ENCODE peak calls at places on chromosomes 16 and 17, in four cellular contexts. Q, Z, J and T are unnamed samples.

GRCh38 chr16:16073884-16074781 is 124.7 kb downstream of the ABCC1 start:
- DNase-seq in Q (no peak), Z (peak; percentile 58), J (no peak), T (no peak)

GRCh38 chr17:73234746-73235145 is 26.9 kb downstream of the CPSF4L start:
- DNase-seq in Q (no peak), Z (no peak), J (no peak), T (no peak)

GRCh38 chr16:28291651-28292626 is at the start of gene SBK1:
- DNase-seq in Q (peak; percentile 99), Z (peak; percentile 40), J (peak; percentile 19), T (peak; percentile 97)

GRCh38 chr17:15914400-15915165 is 30.3 kb upstream of the ADORA2B start:
- DNase-seq in Q (no peak), Z (no peak), J (no peak), T (no peak)

GRCh38 chr17:77427471-77427991 is 286.8 kb downstream of the SEC14L1 start:
- DNase-seq in Q (peak; percentile 41), Z (no peak), J (no peak), T (no peak)

GRCh38 chr17:40168262-40168832 is 8.9 kb upstream of the RAPGEFL1 start:
- DNase-seq in Q (peak; percentile 44), Z (peak; percentile 77), J (peak; percentile 15), T (peak; percentile 46)

GRCh38 chr16:12271006-12271405 is 294.5 kb downstream of the SNX29 start:
- DNase-seq in Q (peak; percentile 37), Z (peak; percentile 52), J (no peak), T (peak; percentile 75)

GRCh38 chr17:81545160-81545949 is 6.8 kb downstream of the FAAP100 start:
- DNase-seq in Q (no peak), Z (no peak), J (no peak), T (no peak)

GRCh38 chr17:82113941-82114340 is 15.9 kb upstream of the FASN start:
- DNase-seq in Q (no peak), Z (no peak), J (no peak), T (no peak)

GRCh38 chr17:53979991-53980390 is 157.3 kb downstream of the KIF2B start:
- DNase-seq in Q (no peak), Z (no peak), J (no peak), T (no peak)

DNA sequence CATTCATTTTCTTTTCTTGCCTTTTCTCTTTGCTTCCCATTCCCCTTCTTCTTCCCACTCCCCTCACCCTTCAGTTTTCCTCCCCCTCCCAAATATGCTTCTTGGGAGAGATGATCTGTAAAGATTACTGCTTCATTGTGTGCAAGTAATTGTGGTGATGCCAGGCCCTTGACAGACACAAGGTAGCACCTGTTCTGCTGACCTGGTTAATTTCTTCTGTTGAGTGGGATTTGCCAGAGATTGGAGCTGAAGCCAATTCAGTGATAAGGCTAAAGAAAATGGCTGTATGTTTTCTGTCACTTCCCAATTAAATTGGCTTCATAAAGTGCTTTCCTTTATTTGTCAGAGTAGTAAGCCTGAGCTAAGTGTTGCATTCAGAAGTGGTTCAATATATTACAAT is 44.5 kb downstream of the AATF start:
- DNase-seq in Q (no peak), Z (no peak), J (no peak), T (no peak)
- TF ChIP-seq TARDBP in Q (no peak), Z (no peak), J (no peak), T (no peak)

DNA sequence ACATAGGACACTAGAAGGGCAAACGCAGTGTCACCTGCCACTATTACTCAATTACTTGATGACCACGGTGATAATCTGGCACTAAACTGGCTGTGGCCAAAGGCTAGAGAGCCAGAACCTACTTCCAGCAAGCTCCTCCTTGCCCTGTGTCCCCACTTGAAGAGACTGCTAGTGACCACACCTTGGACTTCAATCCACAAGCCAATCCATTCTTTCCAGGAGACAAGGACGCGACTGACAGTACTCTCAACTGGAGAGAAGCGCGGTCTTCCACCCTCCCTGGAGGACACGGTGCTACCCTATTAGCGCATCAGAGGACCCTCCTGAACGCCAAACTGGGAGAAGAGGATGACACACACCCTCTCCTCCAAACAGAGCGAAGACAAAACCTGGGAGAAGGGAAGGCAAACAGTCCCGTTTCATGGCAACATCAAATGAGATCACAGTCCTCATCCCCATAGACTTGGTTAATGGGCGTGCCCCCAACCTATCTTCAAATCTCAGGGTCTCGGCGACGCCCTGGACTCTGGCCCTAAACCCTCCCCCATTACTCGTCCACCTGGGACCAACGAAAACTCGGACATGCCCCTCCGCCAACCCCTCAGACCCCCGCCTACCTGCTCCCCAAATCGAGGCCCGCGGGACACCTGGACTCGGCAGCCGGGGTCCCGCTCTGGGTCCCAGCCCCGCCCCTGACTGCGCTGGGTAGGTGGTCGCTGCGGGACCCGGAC is 508 bp downstream of the FLCN start:
- DNase-seq in Q (peak; percentile 68), Z (peak; percentile 50), J (no peak), T (peak; percentile 24)
- TF ChIP-seq FOXK2 in Q (no peak), Z (no peak), J (no peak), T (no peak)

DNA sequence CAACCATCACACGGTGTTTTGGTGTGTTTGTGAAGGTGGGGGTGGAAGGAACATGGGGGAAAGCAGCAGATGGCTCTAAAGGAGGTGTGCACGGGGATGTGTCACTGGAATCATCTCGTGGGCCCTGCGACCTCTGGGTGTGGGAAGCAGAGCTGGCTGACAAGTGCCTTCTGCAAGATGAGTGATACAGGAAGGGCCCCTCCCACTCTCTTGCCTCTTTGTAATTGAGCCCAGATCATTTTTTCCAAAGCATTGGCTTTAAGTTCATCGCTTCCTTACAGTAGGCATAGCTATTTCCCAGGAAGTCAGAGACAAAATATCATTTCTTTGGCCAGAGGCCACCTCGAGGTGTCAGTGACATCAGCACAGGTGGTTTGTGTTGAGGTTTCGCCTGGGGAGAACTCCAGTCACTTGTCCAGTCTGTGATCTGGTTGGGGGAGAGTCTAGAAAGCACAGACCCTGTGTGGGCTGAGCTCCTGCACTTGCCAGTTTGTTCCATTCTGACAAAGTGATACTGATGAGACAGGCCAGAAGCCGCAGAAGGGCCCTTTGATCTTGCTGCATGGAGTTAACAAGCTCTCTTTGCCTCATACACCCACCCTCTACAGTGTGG is 20.6 kb upstream of the SNTB2 start:
- DNase-seq in Q (peak; percentile 29), Z (no peak), J (no peak), T (no peak)
- TF ChIP-seq TARDBP in Q (no peak), Z (no peak), J (no peak), T (no peak)

DNA sequence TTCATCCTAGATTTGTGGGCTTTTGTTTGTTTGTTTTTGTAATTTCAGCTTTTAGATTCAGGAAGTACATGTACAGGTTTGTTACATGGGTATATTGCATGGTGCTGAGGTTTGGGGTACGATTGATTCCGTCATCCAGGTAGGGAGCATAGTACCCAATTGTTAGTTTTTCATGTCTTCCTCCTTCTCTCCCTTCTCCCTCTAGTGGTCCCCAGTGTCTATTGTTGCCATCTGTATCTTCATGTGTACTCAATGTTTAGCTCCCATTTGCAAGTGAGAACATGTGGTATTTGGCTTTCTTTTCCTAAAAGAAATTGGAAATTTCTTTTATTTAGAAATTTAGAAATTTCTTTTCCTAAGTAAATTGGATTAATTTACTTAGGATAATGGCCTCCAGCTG is 37.1 kb upstream of the BCAS3 start:
- DNase-seq in Q (no peak), Z (peak; percentile 50), J (no peak), T (no peak)
- TF ChIP-seq FOXK2 in Q (no peak), Z (no peak), J (no peak), T (no peak)

GRCh38 chr17:67850991-67851631 is 25.8 kb downstream of the BPTF start:
- DNase-seq in Q (no peak), Z (no peak), J (no peak), T (no peak)

GRCh38 chr17:67853703-67854102 is 28.4 kb downstream of the BPTF start:
- DNase-seq in Q (no peak), Z (no peak), J (no peak), T (no peak)

GRCh38 chr17:67854378-67854777 is 29.1 kb downstream of the BPTF start:
- DNase-seq in Q (no peak), Z (no peak), J (no peak), T (no peak)

DNA sequence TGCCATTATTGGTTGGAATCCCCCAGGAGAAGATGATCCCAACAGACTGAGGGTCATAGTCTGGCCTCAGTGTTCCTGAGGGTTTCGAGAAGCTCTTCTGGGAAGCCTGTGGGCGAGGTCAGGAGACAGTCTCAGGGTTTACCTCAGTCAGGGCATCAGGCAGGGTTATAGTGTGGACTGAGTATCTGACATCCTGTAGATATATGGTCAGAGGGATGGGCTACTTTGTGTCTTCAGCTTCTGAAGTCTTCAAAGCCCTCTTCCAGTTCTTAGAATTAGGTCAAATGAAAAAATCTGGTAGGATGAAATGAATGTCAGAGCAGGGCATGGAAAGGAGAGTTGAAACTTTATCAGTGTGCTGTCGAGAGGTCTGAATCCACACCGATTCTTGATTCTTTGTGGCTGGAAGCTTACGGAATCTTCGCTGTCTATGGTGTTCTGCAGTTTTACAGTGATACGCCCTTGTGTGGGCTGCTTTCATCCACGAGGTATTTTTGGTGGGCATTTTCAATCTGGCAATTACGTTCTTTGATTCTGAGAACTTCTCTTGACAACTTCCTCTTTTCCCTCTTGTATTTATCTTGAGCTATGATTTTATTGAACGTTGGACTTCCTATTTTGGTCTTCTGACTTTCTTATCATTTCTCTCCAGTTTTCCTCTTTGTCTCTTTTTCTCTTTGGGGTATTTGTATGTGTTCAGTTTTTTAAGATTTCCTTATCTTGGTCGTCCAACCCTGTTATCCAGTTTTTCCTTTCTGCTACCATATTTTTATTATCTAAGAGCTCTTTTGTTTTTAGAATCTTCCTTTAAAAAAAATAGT is 30.4 kb downstream of the BPTF start:
- DNase-seq in Q (no peak), Z (no peak), J (no peak), T (no peak)
- TF ChIP-seq TARDBP in Q (peak; percentile 40), Z (no peak), J (no peak), T (no peak)